ENCODE peak calls at places on chromosomes 1 and 21, in eight cellular contexts. L is activated T-cell treated with anti-CD3 and anti-CD28 coated beads, Interleukin-2, amount 50 U/mL, for 72 hours; D is stomach; M is GM03348; Y is posterior cingulate gyrus; G is stimulated activated CD4-positive, alpha-beta T cell treated with anti-CD3 and anti-CD28 coated beads, Interleukin-4, amount 100 ng/mL, for 24 hours; R is NCI-H345; U is fibroblast of lung. P is an unnamed sample.
A peak's percentile ranks its signal among the peaks of the same experiment; 100 is the strongest.

GRCh38 chr1:45864765-45865164 is 61.4 kb downstream of the MAST2 start:
- DNase-seq in R (no peak), Y (no peak), U (peak; percentile 29), L (no peak), G (no peak), D (no peak), M (no peak), P (no peak)

GRCh38 chr1:87584603-87585002 is 255.9 kb downstream of the LMO4 start:
- DNase-seq in R (no peak), G (no peak), L (no peak), D (no peak), M (no peak), Y (no peak), U (no peak), P (no peak)

GRCh38 chr1:40477680-40478057 is 579 bp downstream of the ZFP69 start:
- DNase-seq in D (no peak), Y (no peak), G (peak; percentile 15), M (peak; percentile 39), R (peak; percentile 28), L (peak; percentile 23), U (peak; percentile 28), P (no peak)

GRCh38 chr1:44267438-44267837 is 54.2 kb downstream of the DMAP1 start:
- DNase-seq in Y (peak; percentile 75), M (no peak), R (no peak), D (no peak), G (no peak), U (no peak), L (no peak), P (no peak)

GRCh38 chr1:34825455-34826081 is 32.8 kb downstream of the GJA4 start:
- DNase-seq in G (no peak), U (no peak), L (no peak), R (no peak), D (peak; percentile 75), M (no peak), Y (no peak), P (no peak)

GRCh38 chr1:225651872-225652725 is 824 bp downstream of the ENAH start:
- DNase-seq in R (peak; percentile 47), Y (peak; percentile 89), L (no peak), M (peak; percentile 40), D (no peak), U (peak; percentile 55), G (no peak), P (no peak)

GRCh38 chr1:162906485-162906884 is 45.5 kb upstream of the CCDC190 start:
- DNase-seq in Y (no peak), R (no peak), L (no peak), U (no peak), M (no peak), G (no peak), D (no peak), P (no peak)

GRCh38 chr21:36209626-36210171 is 53.1 kb downstream of the DOP1B start:
- DNase-seq in U (peak; percentile 71), R (peak; percentile 49), M (peak; percentile 37), L (peak; percentile 34), D (peak; percentile 70), Y (peak; percentile 52), G (peak; percentile 38), P (no peak)

GRCh38 chr1:108845991-108846390 is 10.9 kb downstream of the AKNAD1 start:
- DNase-seq in L (no peak), R (no peak), Y (no peak), D (no peak), G (no peak), M (no peak), U (no peak), P (peak; percentile 49)

GRCh38 chr1:184289825-184290550 is 96.8 kb upstream of the C1orf21 start:
- DNase-seq in D (no peak), U (no peak), R (no peak), Y (no peak), G (no peak), L (no peak), M (no peak), P (peak; percentile 29)

GRCh38 chr1:28417441-28418277 is 48.1 kb downstream of the PHACTR4 start:
- DNase-seq in Y (no peak), R (no peak), G (no peak), L (peak; percentile 42), U (peak; percentile 71), M (peak; percentile 16), D (no peak), P (peak; percentile 89)

GRCh38 chr1:155309423-155310021 is 856 bp downstream of the FDPS start:
- DNase-seq in L (peak; percentile 9), R (peak; percentile 64), Y (peak; percentile 87), U (no peak), D (peak; percentile 65), G (no peak), M (no peak), P (no peak)

GRCh38 chr1:11727119-11727518 is 8.8 kb upstream of the AGTRAP start:
- DNase-seq in L (no peak), R (no peak), G (no peak), Y (no peak), U (no peak), M (no peak), D (no peak), P (no peak)

GRCh38 chr1:6770727-6771567 is 14.3 kb upstream of the CAMTA1 start:
- DNase-seq in R (no peak), M (peak; percentile 78), L (no peak), U (peak; percentile 57), G (no peak), Y (no peak), D (no peak), P (no peak)

GRCh38 chr1:18819211-18819610 is 40.2 kb downstream of the TAS1R2 start:
- DNase-seq in R (no peak), M (no peak), U (no peak), L (no peak), D (no peak), Y (peak; percentile 81), G (no peak), P (no peak)

GRCh38 chr1:112544753-112545152 is 36.0 kb downstream of the WNT2B start:
- DNase-seq in Y (no peak), M (peak; percentile 40), U (peak; percentile 66), D (no peak), G (no peak), R (no peak), L (no peak), P (no peak)

GRCh38 chr1:184905601-184906322 is 68.5 kb downstream of the NIBAN1 start:
- DNase-seq in U (no peak), Y (no peak), M (no peak), D (peak; percentile 47), G (no peak), R (peak; percentile 98), L (no peak), P (no peak)

GRCh38 chr1:246117066-246117791 is 389.9 kb downstream of the SMYD3 start:
- DNase-seq in M (peak; percentile 74), G (peak; percentile 29), R (peak; percentile 28), U (peak; percentile 50), Y (no peak), D (peak; percentile 31), L (peak; percentile 37), P (no peak)

GRCh38 chr1:85440584-85440983 is 24.4 kb downstream of the DDAH1 start:
- DNase-seq in U (no peak), G (no peak), Y (no peak), D (no peak), L (no peak), M (no peak), R (no peak), P (no peak)

GRCh38 chr1:172609528-172609927 is 49.4 kb upstream of the FASLG start:
- DNase-seq in U (peak; percentile 6), Y (no peak), G (no peak), L (no peak), D (no peak), M (no peak), R (no peak), P (no peak)

GRCh38 chr1:6130596-6130995 is 49.5 kb downstream of the CHD5 start:
- DNase-seq in U (no peak), M (no peak), G (no peak), D (no peak), R (no peak), L (no peak), Y (peak; percentile 61), P (no peak)

GRCh38 chr1:45452503-45452902 is 38.5 kb downstream of the TESK2 start:
- DNase-seq in D (no peak), Y (no peak), M (no peak), L (no peak), U (no peak), G (no peak), R (no peak), P (no peak)

GRCh38 chr1:15702722-15703550 is 18.8 kb downstream of the PLEKHM2 start:
- DNase-seq in M (peak; percentile 47), R (no peak), G (no peak), U (no peak), D (peak; percentile 59), L (no peak), Y (peak; percentile 89), P (no peak)

GRCh38 chr1:160022330-160023310 is 9.2 kb downstream of the PIGM start:
- DNase-seq in M (no peak), U (no peak), Y (no peak), R (peak; percentile 18), G (no peak), L (no peak), D (no peak), P (peak; percentile 64)

GRCh38 chr1:209831615-209832014 is 3.8 kb downstream of the UTP25 start:
- DNase-seq in R (no peak), U (peak; percentile 63), M (peak; percentile 52), G (no peak), D (no peak), Y (no peak), L (no peak), P (no peak)

GRCh38 chr21:35593000-35593502 is 467.3 kb downstream of the SETD4 start:
- DNase-seq in G (no peak), M (peak; percentile 26), R (peak; percentile 8), U (peak; percentile 81), Y (no peak), D (no peak), L (no peak), P (no peak)

GRCh38 chr1:212485895-212486590 is 53.3 kb downstream of the NENF start:
- DNase-seq in U (peak; percentile 97), D (peak; percentile 70), G (no peak), R (peak; percentile 83), L (peak; percentile 25), Y (peak; percentile 81), M (peak; percentile 78), P (peak; percentile 94)

GRCh38 chr1:68328485-68328884 is 96.2 kb upstream of the WLS start:
- DNase-seq in L (no peak), Y (no peak), M (peak; percentile 34), R (no peak), G (no peak), D (no peak), U (peak; percentile 66), P (no peak)

P was measured in epithelial cell of prostate.